ENCODE peak calls at places on chromosome 17, in eight cellular contexts. D, C, O, T, X, Y, K and E are unnamed samples. For H3K4me1, the result is how much of the 10 kb centered on the place peaks cover.

GRCh38 chr17:56978441-56979090 is 635 bp downstream of the SCPEP1 start:
- DNase-seq in D (no peak), C (no peak), O (no peak), T (no peak), X (no peak), Y (peak), K (peak), E (no peak)

GRCh38 chr17:73198930-73199260 is 6.0 kb downstream of the COG1 start:
- DNase-seq in D (no peak), C (no peak), O (no peak), T (no peak), X (no peak), Y (no peak), K (no peak), E (no peak)

GRCh38 chr17:49210158-49211029 is at the start of the genes ABI3 and GNGT2:
- DNase-seq in D (peak), C (no peak), O (no peak), T (no peak), X (no peak), Y (peak), K (peak), E (peak)

GRCh38 chr17:55275894-55276804 is 11.4 kb downstream of the HLF start:
- DNase-seq in D (peak), C (no peak), O (no peak), T (no peak), X (peak), Y (no peak), K (no peak), E (no peak)

GRCh38 chr17:71902931-71903506 is 217.8 kb upstream of the SOX9 start:
- DNase-seq in D (no peak), C (no peak), O (no peak), T (no peak), X (no peak), Y (no peak), K (peak), E (no peak)

GRCh38 chr17:82961366-82962162 is 117.8 kb upstream of the METRNL start:
- DNase-seq in D (no peak), C (no peak), O (peak), T (no peak), X (no peak), Y (no peak), K (no peak), E (no peak)

GRCh38 chr17:73748521-73748920 is 104.3 kb upstream of the SDK2 start:
- DNase-seq in D (no peak), C (no peak), O (no peak), T (no peak), X (no peak), Y (no peak), K (no peak), E (no peak)

GRCh38 chr17:29617481-29618271 is 5.0 kb downstream of the CORO6 start:
- DNase-seq in D (no peak), C (peak), O (no peak), T (no peak), X (peak), Y (no peak), K (peak), E (peak)

GRCh38 chr17:50767030-50767429 is 288 bp downstream of the ANKRD40CL start:
- DNase-seq in D (no peak), C (no peak), O (no peak), T (no peak), X (no peak), Y (no peak), K (no peak), E (no peak)

GRCh38 chr17:36213695-36214094 is 2.8 kb downstream of the CCL4L2 start:
- DNase-seq in D (no peak), C (no peak), O (no peak), T (no peak), X (no peak), Y (no peak), K (no peak), E (no peak)

GRCh38 chr17:82848022-82848592 is 8.3 kb upstream of the ZNF750 start:
- DNase-seq in D (no peak), C (no peak), O (peak), T (no peak), X (peak), Y (no peak), K (no peak), E (peak)

GRCh38 chr17:42065201-42065600 is 14.8 kb upstream of the C17orf113 start:
- DNase-seq in D (no peak), C (no peak), O (no peak), T (no peak), X (no peak), Y (no peak), K (no peak), E (no peak)

GRCh38 chr17:42067371-42068180 is 17.2 kb upstream of the C17orf113 start:
- DNase-seq in D (peak), C (peak), O (peak), T (no peak), X (peak), Y (peak), K (peak), E (peak)

GRCh38 chr17:42071810-42072209 is 21.4 kb upstream of the C17orf113 start:
- DNase-seq in D (no peak), C (no peak), O (no peak), T (no peak), X (no peak), Y (no peak), K (no peak), E (no peak)

GRCh38 chr17:42072323-42073187 is 22.2 kb upstream of the C17orf113 start:
- DNase-seq in D (no peak), C (peak), O (no peak), T (no peak), X (no peak), Y (peak), K (no peak), E (peak)

GRCh38 chr17:42068979-42069378 is 18.6 kb upstream of the C17orf113 start:
- DNase-seq in D (no peak), C (no peak), O (no peak), T (no peak), X (no peak), Y (no peak), K (no peak), E (no peak)
- TF ChIP-seq CTCF in D (no peak), C (no peak), O (no peak), T (no peak), X (no peak), Y (no peak), K (no peak), E (no peak)

GRCh38 chr17:39699818-39700147 is at the start of gene ERBB2:
- DNase-seq in D (peak), C (peak), O (peak), T (no peak), X (peak), Y (no peak), K (peak), E (peak)
- H3K4me1 ChIP-seq in D (under half), C (half or more), O (under half), T (under half), X (under half), Y (under half), K (half or more), E (half or more)

GRCh38 chr17:27259356-27259755 is 34.6 kb upstream of the WSB1 start:
- DNase-seq in D (no peak), C (no peak), O (no peak), T (no peak), X (no peak), Y (no peak), K (no peak), E (no peak)
- TF ChIP-seq CTCF in D (no peak), C (no peak), O (no peak), T (no peak), X (no peak), Y (no peak), K (no peak), E (no peak)

GRCh38 chr17:77148109-77148958 is 7.6 kb downstream of the SEC14L1 start:
- DNase-seq in D (no peak), C (no peak), O (no peak), T (no peak), X (no peak), Y (no peak), K (no peak), E (peak)
- H3K4me1 ChIP-seq in D (under half), C (half or more), O (under half), T (under half), X (under half), Y (under half), K (under half), E (half or more)